ENCODE peak calls at places on chromosomes 3 and 15, in four cellular contexts. Q is GM12878, D is WTC11, V is K562. F is an unnamed sample.

GRCh38 chr3:77084511-77084910 is 44.6 kb downstream of the ROBO2 start:
- DNase-seq in Q (no peak), D (no peak), V (no peak), F (peak; percentile 12)

GRCh38 chr15:85094685-85095084 is 113.0 kb downstream of the PDE8A start:
- DNase-seq in Q (no peak), D (no peak), V (no peak), F (no peak)

GRCh38 chr3:56125358-56126005 is 342.8 kb downstream of the ERC2 start:
- DNase-seq in Q (no peak), D (no peak), V (no peak), F (peak; percentile 62)

GRCh38 chr15:58762731-58763130 is 8.4 kb upstream of the MINDY2 start:
- DNase-seq in Q (no peak), D (no peak), V (no peak), F (no peak)

GRCh38 chr3:107705046-107705445 is 182.3 kb downstream of the BBX start:
- DNase-seq in Q (no peak), D (no peak), V (no peak), F (no peak)

GRCh38 chr3:188006726-188007393 is 147.1 kb upstream of the LPP start:
- DNase-seq in Q (no peak), D (no peak), V (no peak), F (no peak)

GRCh38 chr3:123448503-123449091 is at the start of gene ADCY5:
- DNase-seq in Q (no peak), D (peak; percentile 52), V (no peak), F (peak; percentile 75)

GRCh38 chr3:112782481-112782880 is 64.2 kb downstream of the CD200R1L start:
- DNase-seq in Q (no peak), D (no peak), V (no peak), F (no peak)

GRCh38 chr3:159250961-159251360 is 449.1 kb downstream of the MFSD1 start:
- DNase-seq in Q (no peak), D (no peak), V (no peak), F (no peak)

GRCh38 chr3:115351193-115351592 is 204.1 kb upstream of the ZBTB20 start:
- DNase-seq in Q (no peak), D (no peak), V (no peak), F (no peak)

GRCh38 chr3:78974181-78974770 is 793.5 kb downstream of the ROBO1 start:
- DNase-seq in Q (no peak), D (no peak), V (no peak), F (no peak)

GRCh38 chr3:141367038-141367730 is 1.1 kb upstream of the ZBTB38 start:
- DNase-seq in Q (no peak), D (no peak), V (no peak), F (no peak)

GRCh38 chr15:65339926-65340325 is 35.4 kb downstream of the RNU5B-1 start:
- DNase-seq in Q (no peak), D (no peak), V (no peak), F (peak; percentile 55)
- TF ChIP-seq USF1 in Q (no peak), D (no peak), V (peak; percentile 2), F (no peak)

GRCh38 chr15:77697893-77698292 is 65.2 kb upstream of the LINGO1 start:
- DNase-seq in Q (no peak), D (no peak), V (no peak), F (no peak)

GRCh38 chr15:77696871-77697270 is 64.2 kb upstream of the LINGO1 start:
- DNase-seq in Q (no peak), D (no peak), V (no peak), F (no peak)

GRCh38 chr15:77695548-77695947 is 62.8 kb upstream of the LINGO1 start:
- DNase-seq in Q (no peak), D (no peak), V (no peak), F (peak; percentile 55)

GRCh38 chr15:77698481-77698880 is 65.8 kb upstream of the LINGO1 start:
- DNase-seq in Q (no peak), D (no peak), V (no peak), F (no peak)

DNA sequence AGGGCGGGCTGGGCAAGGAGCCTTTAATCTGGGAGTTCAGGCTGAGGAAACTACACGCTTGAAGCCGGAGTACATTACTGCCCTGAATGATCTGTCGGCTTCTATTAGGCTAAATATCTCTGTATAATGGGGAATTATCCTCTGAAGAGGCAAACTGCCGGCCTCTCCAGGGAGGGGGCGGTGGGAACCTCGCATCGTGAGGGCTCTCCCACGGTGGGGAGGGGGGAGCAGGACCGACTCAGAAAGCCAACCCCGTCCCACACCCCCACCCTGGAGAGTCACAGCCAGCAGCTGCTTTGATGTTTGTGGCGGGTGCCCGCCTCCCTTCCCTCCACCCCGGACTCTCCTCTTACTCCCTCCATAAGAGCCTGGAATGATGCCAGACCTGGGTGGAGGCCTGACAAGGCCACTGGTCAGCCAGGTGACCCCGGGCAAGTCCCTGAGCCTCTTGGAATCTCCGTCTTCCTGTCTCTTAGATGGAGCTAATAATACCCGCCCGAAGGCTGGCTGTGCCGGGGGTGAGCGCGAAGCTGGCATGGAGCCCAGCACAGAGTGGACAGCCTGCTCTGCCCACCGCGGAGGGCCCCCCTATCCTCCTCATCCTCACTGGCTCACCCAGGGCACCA is 63.4 kb upstream of the LINGO1 start:
- DNase-seq in Q (no peak), D (no peak), V (no peak), F (peak; percentile 65)
- TF ChIP-seq USF1 in Q (no peak), D (no peak), V (no peak), F (no peak)

DNA sequence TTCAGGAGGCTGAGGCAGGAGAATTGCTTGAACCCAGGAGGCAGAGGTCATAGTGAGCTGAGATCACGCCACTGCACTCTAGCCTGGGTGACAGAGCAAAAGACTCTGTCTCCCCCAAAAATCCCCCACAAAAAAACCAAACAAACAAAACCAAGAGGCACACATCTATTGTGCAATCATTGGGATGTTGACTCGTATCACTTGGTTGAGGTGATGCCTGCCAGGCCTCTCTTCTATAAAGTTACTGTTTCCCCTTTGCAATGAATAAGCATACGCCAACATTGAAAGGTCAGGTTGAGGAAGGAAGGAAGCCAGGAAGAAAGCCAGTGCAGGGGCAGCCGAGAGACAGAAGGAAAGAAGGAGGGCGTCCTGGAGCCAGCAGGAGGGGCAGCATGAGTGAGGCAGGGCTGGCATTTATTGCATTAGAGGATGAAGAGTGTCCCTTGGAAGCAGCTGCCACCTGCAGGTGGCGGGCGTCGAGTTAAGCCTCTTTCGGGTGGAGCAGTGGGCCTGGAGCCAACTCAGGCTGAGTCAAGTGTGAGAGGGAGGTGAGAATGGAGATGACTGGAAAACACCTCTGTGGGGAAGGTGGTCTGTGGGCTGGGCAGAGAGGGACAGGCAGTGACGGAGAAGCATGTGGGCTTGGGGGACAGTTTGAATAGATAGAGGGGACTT is 8.3 kb upstream of the CSPG4 start:
- DNase-seq in Q (no peak), D (peak; percentile 54), V (peak; percentile 55), F (peak; percentile 21)
- TF ChIP-seq USF1 in Q (no peak), D (no peak), V (no peak), F (no peak)

DNA sequence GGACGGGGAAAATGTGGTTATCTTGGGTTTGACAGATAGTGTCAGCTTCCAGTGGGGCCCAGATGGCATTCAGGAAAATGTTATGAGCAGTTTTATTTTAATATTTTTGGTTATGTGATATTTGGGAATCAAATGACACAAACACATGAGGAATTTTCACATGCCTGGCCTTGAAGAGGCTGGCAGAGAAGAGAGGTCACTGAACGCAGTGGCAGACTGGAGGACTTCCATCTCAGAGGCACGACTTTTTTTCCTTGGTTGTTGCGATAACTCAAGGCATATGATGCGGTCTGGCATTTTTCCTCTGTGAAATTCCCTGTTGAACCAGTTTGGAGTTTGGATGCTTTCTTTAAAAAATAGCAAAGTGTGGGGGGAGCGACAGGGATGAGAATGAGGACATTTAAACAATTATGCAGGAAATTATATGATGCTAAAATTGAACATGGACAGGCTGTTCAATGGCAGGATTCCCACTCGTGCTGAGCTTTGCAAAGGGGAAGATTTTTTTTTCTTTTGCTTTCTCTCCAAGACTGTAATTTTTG is 36.9 kb upstream of the ARPP21 start:
- DNase-seq in Q (no peak), D (no peak), V (no peak), F (no peak)
- TF ChIP-seq USF1 in Q (no peak), D (no peak), V (no peak), F (no peak)

DNA sequence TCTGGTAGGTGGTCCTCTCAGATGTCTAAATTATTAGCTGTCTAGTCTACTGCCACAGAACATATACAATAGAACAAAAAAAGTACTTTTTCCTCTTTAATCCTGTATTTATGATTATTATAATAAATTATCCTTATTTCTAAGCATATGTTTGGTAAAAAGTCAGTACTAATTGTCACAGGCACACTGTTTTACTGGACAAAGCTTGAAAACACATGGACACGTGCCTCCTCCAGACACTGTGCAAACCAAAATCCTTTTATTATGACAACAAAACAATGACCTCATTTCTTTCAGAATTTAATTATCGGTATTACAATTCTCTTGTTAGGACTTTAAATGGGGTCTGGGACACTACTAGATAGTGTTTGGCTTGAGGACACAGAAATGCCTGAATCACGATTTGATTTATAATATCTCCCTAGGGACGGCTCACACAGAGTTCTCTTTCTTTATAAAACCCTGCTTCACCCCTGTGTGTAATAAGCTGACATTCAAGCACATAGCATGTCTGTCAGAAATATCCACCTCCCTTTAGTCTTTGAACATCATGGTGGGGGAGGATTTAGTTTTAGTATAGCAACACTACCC is 107.3 kb upstream of the IGSF10 start:
- DNase-seq in Q (no peak), D (no peak), V (no peak), F (peak; percentile 2)
- TF ChIP-seq USF1 in Q (no peak), D (no peak), V (no peak), F (no peak)